ENCODE peak calls at places on chromosomes 6 and 20, in six cellular contexts. R is cerebellar cortex; X is activated CD4-positive, CD25-positive, alpha-beta regulatory T cell treated with anti-CD3 and anti-CD28 coated beads, Interleukin-2, amount 50 U/mL, for 16 hours; K is CD8-positive, alpha-beta T cell; J is naive B cell; P is activated CD8-positive, alpha-beta memory T cell treated with anti-CD3 and anti-CD28 coated beads for 4 hours. E is an unnamed sample.

GRCh38 chr6:36272234-36272633 is 2.4 kb downstream of the PNPLA1 start:
- DNase-seq in R (no peak), X (no peak), K (no peak), J (no peak), P (no peak), E (no peak)

GRCh38 chr20:62591591-62591990 is 50.7 kb upstream of the SLCO4A1 start:
- DNase-seq in R (no peak), X (no peak), K (no peak), J (no peak), P (no peak), E (no peak)

GRCh38 chr6:9455794-9456193 is 959.1 kb downstream of the TFAP2A start:
- DNase-seq in R (no peak), X (no peak), K (no peak), J (no peak), P (no peak), E (no peak)

GRCh38 chr20:582204-582603 is 27.9 kb downstream of the TCF15 start:
- DNase-seq in R (no peak), X (no peak), K (no peak), J (no peak), P (no peak), E (no peak)

GRCh38 chr6:18823782-18824386 is 436.7 kb downstream of the RNF144B start:
- DNase-seq in R (peak), X (no peak), K (no peak), J (no peak), P (no peak), E (no peak)

GRCh38 chr6:72911463-72912153 is 289.7 kb downstream of the KCNQ5 start:
- DNase-seq in R (no peak), X (no peak), K (no peak), J (no peak), P (no peak), E (no peak)

GRCh38 chr6:138638626-138639025 is 134.9 kb upstream of the CCDC28A start:
- DNase-seq in R (no peak), X (no peak), K (no peak), J (no peak), P (no peak), E (no peak)

GRCh38 chr20:58103961-58104360 is 124.5 kb downstream of the ANKRD60 start:
- DNase-seq in R (no peak), X (no peak), K (no peak), J (no peak), P (no peak), E (no peak)

GRCh38 chr20:11143481-11143880 is 469.7 kb upstream of the JAG1 start:
- DNase-seq in R (no peak), X (no peak), K (no peak), J (no peak), P (no peak), E (no peak)

GRCh38 chr6:5707646-5708045 is 299.1 kb downstream of the NRN1 start:
- DNase-seq in R (no peak), X (no peak), K (no peak), J (no peak), P (no peak), E (no peak)

GRCh38 chr6:128580224-128581110 is 60.1 kb upstream of the PTPRK start:
- DNase-seq in R (no peak), X (no peak), K (no peak), J (no peak), P (no peak), E (no peak)

GRCh38 chr6:75481936-75482593 is 11.5 kb downstream of the FILIP1 start:
- DNase-seq in R (no peak), X (no peak), K (no peak), J (no peak), P (no peak), E (no peak)

GRCh38 chr20:52071136-52071535 is 120.4 kb downstream of the ZFP64 start:
- DNase-seq in R (no peak), X (no peak), K (no peak), J (no peak), P (no peak), E (no peak)

GRCh38 chr6:149170564-149171452 is 146.7 kb upstream of the TAB2 start:
- DNase-seq in R (no peak), X (no peak), K (no peak), J (no peak), P (no peak), E (no peak)

GRCh38 chr20:58223358-58223941 is 5.0 kb downstream of the ANKRD60 start:
- DNase-seq in R (no peak), X (no peak), K (no peak), J (no peak), P (no peak), E (no peak)

GRCh38 chr6:7580537-7580926 is 9.5 kb upstream of the SNRNP48 start:
- DNase-seq in R (no peak), X (no peak), K (no peak), J (no peak), P (no peak), E (no peak)

GRCh38 chr6:159852877-159853276 is 37.9 kb upstream of the MAS1 start:
- DNase-seq in R (no peak), X (no peak), K (no peak), J (no peak), P (no peak), E (peak)

GRCh38 chr6:46215213-46215612 is 44.4 kb upstream of the ENPP5 start:
- DNase-seq in R (no peak), X (no peak), K (no peak), J (no peak), P (no peak), E (no peak)

GRCh38 chr6:38088010-38088409 is 268.5 kb downstream of the ZFAND3 start:
- DNase-seq in R (no peak), X (no peak), K (no peak), J (no peak), P (no peak), E (no peak)

GRCh38 chr20:44730441-44730840 is 15.2 kb upstream of the KCNK15 start:
- DNase-seq in R (no peak), X (no peak), K (no peak), J (no peak), P (no peak), E (no peak)

GRCh38 chr6:82248233-82248735 is 740 bp upstream of the IBTK start:
- DNase-seq in R (peak), X (no peak), K (no peak), J (no peak), P (no peak), E (peak)

GRCh38 chr6:128572286-128572685 is 51.9 kb upstream of the PTPRK start:
- DNase-seq in R (no peak), X (no peak), K (no peak), J (no peak), P (no peak), E (no peak)

GRCh38 chr20:38881806-38882440 is 44.3 kb upstream of the FAM83D start:
- DNase-seq in R (no peak), X (no peak), K (no peak), J (no peak), P (no peak), E (no peak)

GRCh38 chr6:332671-333070 is 40.4 kb downstream of the DUSP22 start:
- DNase-seq in R (no peak), X (no peak), K (no peak), J (no peak), P (no peak), E (no peak)

GRCh38 chr20:38706482-38706881 is 17.8 kb upstream of the SLC32A1 start:
- DNase-seq in R (no peak), X (no peak), K (no peak), J (no peak), P (no peak), E (no peak)

GRCh38 chr6:42984924-42985475 is 630 bp downstream of the PPP2R5D start:
- DNase-seq in R (peak), X (no peak), K (no peak), J (peak), P (no peak), E (no peak)